ENCODE peak calls at places on chromosome 17, in nine cellular contexts. One of them, this sample, is unnamed.

GRCh38 chr17:4856937-4857314 is 23.8 kb downstream of the MINK1 start:
- DNase-seq in brain microvascular endothelial cell: no peak
- DNase-seq in cardiac fibroblast: no peak
- DNase-seq in lower leg skin: no peak
- DNase-seq in SK-N-SH: no peak
- DNase-seq in breast epithelium: no peak
- DNase-seq in sigmoid colon: no peak
- DNase-seq in nephron progenitor cell: no peak
- DNase-seq in Calu3: no peak
- DNase-seq in this sample: no peak

GRCh38 chr17:28999216-28999615 is 6.6 kb downstream of the SEZ6 start:
- DNase-seq in brain microvascular endothelial cell: no peak
- DNase-seq in cardiac fibroblast: no peak
- DNase-seq in lower leg skin: no peak
- DNase-seq in SK-N-SH: no peak
- DNase-seq in breast epithelium: no peak
- DNase-seq in sigmoid colon: no peak
- DNase-seq in nephron progenitor cell: no peak
- DNase-seq in Calu3: no peak
- DNase-seq in this sample: no peak

GRCh38 chr17:9219631-9220415 is 198.5 kb downstream of the NTN1 start:
- DNase-seq in brain microvascular endothelial cell: no peak
- DNase-seq in cardiac fibroblast: no peak
- DNase-seq in lower leg skin: no peak
- DNase-seq in SK-N-SH: no peak
- DNase-seq in breast epithelium: no peak
- DNase-seq in sigmoid colon: no peak
- DNase-seq in nephron progenitor cell: no peak
- DNase-seq in Calu3: no peak
- DNase-seq in this sample: no peak

GRCh38 chr17:37523715-37524219 is 34.1 kb downstream of the DUSP14 start:
- DNase-seq in brain microvascular endothelial cell: no peak
- DNase-seq in cardiac fibroblast: no peak
- DNase-seq in lower leg skin: no peak
- DNase-seq in SK-N-SH: no peak
- DNase-seq in breast epithelium: no peak
- DNase-seq in sigmoid colon: no peak
- DNase-seq in nephron progenitor cell: no peak
- DNase-seq in Calu3: no peak
- DNase-seq in this sample: no peak

GRCh38 chr17:75060434-75061054 is 13.5 kb downstream of the KCTD2 start:
- DNase-seq in brain microvascular endothelial cell: no peak
- DNase-seq in cardiac fibroblast: no peak
- DNase-seq in lower leg skin: no peak
- DNase-seq in SK-N-SH: no peak
- DNase-seq in breast epithelium: no peak
- DNase-seq in sigmoid colon: no peak
- DNase-seq in nephron progenitor cell: no peak
- DNase-seq in Calu3: no peak
- DNase-seq in this sample: no peak

GRCh38 chr17:76905036-76905435 is 36.8 kb downstream of the MGAT5B start:
- DNase-seq in brain microvascular endothelial cell: no peak
- DNase-seq in cardiac fibroblast: no peak
- DNase-seq in lower leg skin: no peak
- DNase-seq in SK-N-SH: no peak
- DNase-seq in breast epithelium: no peak
- DNase-seq in sigmoid colon: no peak
- DNase-seq in nephron progenitor cell: no peak
- DNase-seq in Calu3: no peak
- DNase-seq in this sample: peak; percentile 22

GRCh38 chr17:47983492-47984223 is 12.7 kb downstream of the CDK5RAP3 start:
- DNase-seq in brain microvascular endothelial cell: no peak
- DNase-seq in cardiac fibroblast: no peak
- DNase-seq in lower leg skin: no peak
- DNase-seq in SK-N-SH: no peak
- DNase-seq in breast epithelium: no peak
- DNase-seq in sigmoid colon: no peak
- DNase-seq in nephron progenitor cell: no peak
- DNase-seq in Calu3: no peak
- DNase-seq in this sample: no peak

GRCh38 chr17:81432873-81433451 is 37.7 kb downstream of the BAHCC1 start:
- DNase-seq in brain microvascular endothelial cell: no peak
- DNase-seq in cardiac fibroblast: no peak
- DNase-seq in lower leg skin: no peak
- DNase-seq in SK-N-SH: no peak
- DNase-seq in breast epithelium: no peak
- DNase-seq in sigmoid colon: no peak
- DNase-seq in nephron progenitor cell: no peak
- DNase-seq in Calu3: no peak
- DNase-seq in this sample: no peak

GRCh38 chr17:74532115-74532514 is 840 bp upstream of the CD300LB start:
- DNase-seq in brain microvascular endothelial cell: no peak
- DNase-seq in cardiac fibroblast: no peak
- DNase-seq in lower leg skin: peak; percentile 69
- DNase-seq in SK-N-SH: no peak
- DNase-seq in breast epithelium: peak; percentile 17
- DNase-seq in sigmoid colon: peak; percentile 71
- DNase-seq in nephron progenitor cell: no peak
- DNase-seq in Calu3: no peak
- DNase-seq in this sample: no peak

GRCh38 chr17:45719335-45720071 is 64.6 kb upstream of the CRHR1 start:
- DNase-seq in brain microvascular endothelial cell: peak; percentile 80
- DNase-seq in cardiac fibroblast: peak; percentile 72
- DNase-seq in lower leg skin: peak; percentile 15
- DNase-seq in SK-N-SH: no peak
- DNase-seq in breast epithelium: no peak
- DNase-seq in sigmoid colon: no peak
- DNase-seq in nephron progenitor cell: no peak
- DNase-seq in Calu3: peak; percentile 68
- DNase-seq in this sample: no peak

GRCh38 chr17:32903774-32904673 is 23.9 kb upstream of the TMEM98 start:
- DNase-seq in brain microvascular endothelial cell: no peak
- DNase-seq in cardiac fibroblast: no peak
- DNase-seq in lower leg skin: no peak
- DNase-seq in SK-N-SH: no peak
- DNase-seq in breast epithelium: no peak
- DNase-seq in sigmoid colon: no peak
- DNase-seq in nephron progenitor cell: no peak
- DNase-seq in Calu3: no peak
- DNase-seq in this sample: no peak

GRCh38 chr17:22286337-22287041 is 594.2 kb downstream of the KCNJ18 start:
- DNase-seq in brain microvascular endothelial cell: no peak
- DNase-seq in cardiac fibroblast: no peak
- DNase-seq in lower leg skin: no peak
- DNase-seq in SK-N-SH: no peak
- DNase-seq in breast epithelium: no peak
- DNase-seq in sigmoid colon: peak; percentile 51
- DNase-seq in nephron progenitor cell: no peak
- DNase-seq in Calu3: no peak
- DNase-seq in this sample: no peak

GRCh38 chr17:45022655-45023339 is 28.6 kb downstream of the DCAKD start:
- DNase-seq in brain microvascular endothelial cell: no peak
- DNase-seq in cardiac fibroblast: no peak
- DNase-seq in lower leg skin: peak; percentile 25
- DNase-seq in SK-N-SH: no peak
- DNase-seq in breast epithelium: no peak
- DNase-seq in sigmoid colon: no peak
- DNase-seq in nephron progenitor cell: no peak
- DNase-seq in Calu3: no peak
- DNase-seq in this sample: no peak

DNA sequence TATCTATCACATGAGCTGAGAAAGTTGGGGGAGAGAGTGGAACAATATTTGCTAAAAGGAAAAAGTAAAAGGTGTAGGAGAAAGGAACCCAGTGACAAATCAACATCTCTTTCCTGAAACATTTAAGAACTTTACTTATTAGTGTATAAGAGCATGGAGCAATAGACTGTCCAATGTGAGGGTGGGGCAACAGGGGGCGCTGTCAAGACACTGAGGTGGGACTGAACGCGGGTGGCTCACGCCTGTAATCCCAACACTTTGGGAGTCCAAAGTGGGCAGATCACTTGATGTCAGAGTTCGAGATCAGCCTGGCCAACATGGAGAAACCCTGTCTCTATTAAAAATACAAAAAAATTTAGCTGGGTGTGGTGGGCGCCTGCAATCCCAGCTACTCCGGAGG is 21.2 kb downstream of the PCTP start:
- DNase-seq in brain microvascular endothelial cell: no peak
- DNase-seq in cardiac fibroblast: no peak
- DNase-seq in lower leg skin: no peak
- DNase-seq in SK-N-SH: no peak
- DNase-seq in breast epithelium: no peak
- DNase-seq in sigmoid colon: no peak
- DNase-seq in nephron progenitor cell: no peak
- DNase-seq in Calu3: peak; percentile 6
- DNase-seq in this sample: no peak
- TF ChIP-seq CTCF in brain microvascular endothelial cell: no peak
- TF ChIP-seq CTCF in cardiac fibroblast: no peak
- TF ChIP-seq CTCF in lower leg skin: no peak
- TF ChIP-seq CTCF in SK-N-SH: peak; percentile 22
- TF ChIP-seq CTCF in breast epithelium: no peak
- TF ChIP-seq CTCF in sigmoid colon: no peak
- TF ChIP-seq CTCF in nephron progenitor cell: no peak
- TF ChIP-seq CTCF in Calu3: no peak
- TF ChIP-seq CTCF in this sample: no peak

DNA sequence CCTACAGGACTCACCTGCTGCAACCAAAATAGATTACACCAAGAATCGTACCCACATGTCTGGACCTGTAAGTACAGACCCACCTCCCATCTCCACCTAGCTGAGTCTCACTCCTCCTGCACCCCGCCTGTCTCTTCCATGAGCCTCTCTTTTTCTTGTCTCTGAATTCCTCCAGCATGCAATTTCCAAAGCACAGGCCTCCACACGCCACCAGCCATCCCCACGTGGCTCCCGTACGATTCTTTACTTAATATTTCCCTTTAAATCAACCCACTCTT is 1.2 kb downstream of the RPH3AL start:
- DNase-seq in brain microvascular endothelial cell: no peak
- DNase-seq in cardiac fibroblast: no peak
- DNase-seq in lower leg skin: peak; percentile 34
- DNase-seq in SK-N-SH: no peak
- DNase-seq in breast epithelium: no peak
- DNase-seq in sigmoid colon: no peak
- DNase-seq in nephron progenitor cell: no peak
- DNase-seq in Calu3: no peak
- DNase-seq in this sample: no peak
- TF ChIP-seq CTCF in brain microvascular endothelial cell: no peak
- TF ChIP-seq CTCF in cardiac fibroblast: no peak
- TF ChIP-seq CTCF in lower leg skin: no peak
- TF ChIP-seq CTCF in SK-N-SH: no peak
- TF ChIP-seq CTCF in breast epithelium: no peak
- TF ChIP-seq CTCF in sigmoid colon: no peak
- TF ChIP-seq CTCF in nephron progenitor cell: no peak
- TF ChIP-seq CTCF in Calu3: no peak
- TF ChIP-seq CTCF in this sample: no peak

GRCh38 chr17:56532926-56533325 is 60.6 kb upstream of the NOG start:
- DNase-seq in brain microvascular endothelial cell: no peak
- DNase-seq in cardiac fibroblast: no peak
- DNase-seq in lower leg skin: no peak
- DNase-seq in SK-N-SH: no peak
- DNase-seq in breast epithelium: no peak
- DNase-seq in sigmoid colon: no peak
- DNase-seq in nephron progenitor cell: no peak
- DNase-seq in Calu3: no peak
- DNase-seq in this sample: no peak
- TF ChIP-seq CTCF in brain microvascular endothelial cell: no peak
- TF ChIP-seq CTCF in cardiac fibroblast: no peak
- TF ChIP-seq CTCF in lower leg skin: no peak
- TF ChIP-seq CTCF in SK-N-SH: no peak
- TF ChIP-seq CTCF in breast epithelium: no peak
- TF ChIP-seq CTCF in sigmoid colon: no peak
- TF ChIP-seq CTCF in nephron progenitor cell: no peak
- TF ChIP-seq CTCF in Calu3: no peak
- TF ChIP-seq CTCF in this sample: no peak

DNA sequence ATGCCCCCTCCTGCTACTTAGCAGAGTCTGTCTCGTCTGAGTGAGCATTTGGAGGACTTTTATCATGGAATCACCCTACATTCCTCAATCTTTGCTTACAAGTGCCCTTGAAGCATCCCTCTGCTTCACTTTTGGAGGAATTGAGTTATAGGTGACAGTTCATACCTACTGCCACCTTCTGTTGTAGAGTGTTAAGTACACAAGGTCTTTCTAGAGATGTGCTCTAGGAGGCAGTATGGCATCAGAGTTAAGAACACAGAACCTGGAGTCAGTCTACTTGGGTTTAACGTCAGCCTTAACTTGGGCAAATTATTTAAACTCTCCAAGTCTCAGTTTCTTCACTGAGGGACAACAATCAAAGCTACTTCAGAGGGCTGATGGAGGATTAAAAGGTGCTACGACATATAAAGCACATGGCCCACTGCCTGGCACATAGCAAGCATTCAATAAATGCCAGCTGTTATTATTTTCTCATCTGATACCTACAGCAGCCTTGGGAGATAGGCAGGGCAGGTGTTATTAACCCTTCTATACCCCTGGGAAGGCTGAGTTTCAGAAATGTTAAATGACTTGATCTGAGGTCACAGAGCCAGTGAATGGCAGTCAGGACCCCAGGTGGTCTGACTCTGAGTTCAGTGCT is 62.2 kb downstream of the UTP18 start:
- DNase-seq in brain microvascular endothelial cell: no peak
- DNase-seq in cardiac fibroblast: peak; percentile 54
- DNase-seq in lower leg skin: no peak
- DNase-seq in SK-N-SH: peak; percentile 52
- DNase-seq in breast epithelium: no peak
- DNase-seq in sigmoid colon: no peak
- DNase-seq in nephron progenitor cell: no peak
- DNase-seq in Calu3: peak; percentile 36
- DNase-seq in this sample: no peak
- TF ChIP-seq CTCF in brain microvascular endothelial cell: peak; percentile 32
- TF ChIP-seq CTCF in cardiac fibroblast: peak; percentile 39
- TF ChIP-seq CTCF in lower leg skin: no peak
- TF ChIP-seq CTCF in SK-N-SH: peak; percentile 51
- TF ChIP-seq CTCF in breast epithelium: peak; percentile 10
- TF ChIP-seq CTCF in sigmoid colon: no peak
- TF ChIP-seq CTCF in nephron progenitor cell: peak; percentile 22
- TF ChIP-seq CTCF in Calu3: peak; percentile 73
- TF ChIP-seq CTCF in this sample: peak; percentile 0

This sample was measured in Caco-2.